ENCODE peak calls at places on chromosomes 11 and 22, in five cellular contexts. W is epithelial cell of esophagus, R is heart left ventricle, Y is NCI-H2171 treated with DMSO at 0.1 percent for 48 hours, T is NB4. L is an unnamed sample.

GRCh38 chr11:117010808-117011540 is 87.3 kb downstream of the SIK3 start:
- DNase-seq in W (peak), R (no peak), Y (no peak), T (peak), L (peak)

GRCh38 chr22:19805821-19806212 is 45.2 kb downstream of the TBX1 start:
- DNase-seq in W (peak), R (no peak), Y (no peak), T (no peak), L (peak)

GRCh38 chr11:87252869-87253268 is 215.1 kb downstream of the TMEM135 start:
- DNase-seq in W (peak), R (no peak), Y (no peak), T (no peak), L (no peak)

GRCh38 chr11:111335124-111335535 is 36.8 kb downstream of the POU2AF3 start:
- DNase-seq in W (no peak), R (no peak), Y (no peak), T (no peak), L (no peak)

GRCh38 chr11:68354181-68354872 is 41.9 kb downstream of the LRP5 start:
- DNase-seq in W (peak), R (peak), Y (no peak), T (no peak), L (peak)

GRCh38 chr11:59463176-59463575 is 6.4 kb downstream of the OR4D6 start:
- DNase-seq in W (no peak), R (no peak), Y (peak), T (no peak), L (no peak)

GRCh38 chr11:17597770-17598169 is 50.7 kb downstream of the OTOG start:
- DNase-seq in W (no peak), R (no peak), Y (no peak), T (no peak), L (no peak)

GRCh38 chr22:30876925-30877553 is 91.5 kb downstream of the MORC2 start:
- DNase-seq in W (no peak), R (peak), Y (peak), T (no peak), L (no peak)

GRCh38 chr22:44284711-44285110 is 28.0 kb downstream of the SHISAL1 start:
- DNase-seq in W (no peak), R (no peak), Y (no peak), T (no peak), L (no peak)

GRCh38 chr11:128462189-128462588 is 125.2 kb downstream of the ETS1 start:
- DNase-seq in W (no peak), R (no peak), Y (no peak), T (no peak), L (no peak)

GRCh38 chr11:2684581-2684980 is 15.2 kb downstream of the KCNQ1OT1 start:
- DNase-seq in W (no peak), R (no peak), Y (no peak), T (no peak), L (no peak)

GRCh38 chr11:85750646-85751045 is 60.3 kb downstream of the SYTL2 start:
- DNase-seq in W (no peak), R (no peak), Y (no peak), T (no peak), L (no peak)

GRCh38 chr22:24587948-24588347 is 4.9 kb downstream of the LRRC75B start:
- DNase-seq in W (no peak), R (no peak), Y (no peak), T (no peak), L (no peak)

GRCh38 chr22:18035740-18036139 is 11.4 kb upstream of the MICAL3 start:
- DNase-seq in W (peak), R (peak), Y (no peak), T (peak), L (peak)